ENCODE peak calls at places on chromosomes 7 and 10, in seven cellular contexts. One of them, this sample, is unnamed. For H3K9me3 and H3K36me3, the result is how much of the 10 kb centered on the place peaks cover.

GRCh38 chr10:18313626-18314025 is 173.4 kb downstream of the CACNB2 start:
- DNase-seq in body of pancreas: no peak
- DNase-seq in hepatocyte: no peak
- DNase-seq in ovary: no peak
- DNase-seq in mammary epithelial cell: no peak
- DNase-seq in small intestine: no peak
- DNase-seq in adrenal gland: no peak
- DNase-seq in this sample: no peak

GRCh38 chr7:48511021-48511579 is 339.8 kb downstream of the ABCA13 start:
- DNase-seq in body of pancreas: no peak
- DNase-seq in hepatocyte: no peak
- DNase-seq in ovary: no peak
- DNase-seq in mammary epithelial cell: peak
- DNase-seq in small intestine: no peak
- DNase-seq in adrenal gland: no peak
- DNase-seq in this sample: no peak

GRCh38 chr10:71643904-71644303 is 75.7 kb downstream of the C10orf105 start:
- DNase-seq in body of pancreas: no peak
- DNase-seq in hepatocyte: no peak
- DNase-seq in ovary: no peak
- DNase-seq in mammary epithelial cell: no peak
- DNase-seq in small intestine: peak
- DNase-seq in adrenal gland: no peak
- DNase-seq in this sample: no peak

GRCh38 chr10:48249763-48250351 is 24.6 kb downstream of the FRMPD2 start:
- DNase-seq in body of pancreas: no peak
- DNase-seq in hepatocyte: no peak
- DNase-seq in ovary: no peak
- DNase-seq in mammary epithelial cell: no peak
- DNase-seq in small intestine: no peak
- DNase-seq in adrenal gland: peak
- DNase-seq in this sample: no peak

GRCh38 chr10:101152316-101152715 is 21.2 kb downstream of the TLX1 start:
- DNase-seq in body of pancreas: no peak
- DNase-seq in hepatocyte: no peak
- DNase-seq in ovary: no peak
- DNase-seq in mammary epithelial cell: no peak
- DNase-seq in small intestine: no peak
- DNase-seq in adrenal gland: no peak
- DNase-seq in this sample: no peak

GRCh38 chr10:91034494-91035157 is 113.7 kb upstream of the ANKRD1 start:
- DNase-seq in body of pancreas: peak
- DNase-seq in hepatocyte: peak
- DNase-seq in ovary: peak
- DNase-seq in mammary epithelial cell: no peak
- DNase-seq in small intestine: no peak
- DNase-seq in adrenal gland: peak
- DNase-seq in this sample: peak

GRCh38 chr7:42597296-42597695 is 314.6 kb downstream of the C7orf25 start:
- DNase-seq in body of pancreas: no peak
- DNase-seq in hepatocyte: no peak
- DNase-seq in ovary: no peak
- DNase-seq in mammary epithelial cell: peak
- DNase-seq in small intestine: no peak
- DNase-seq in adrenal gland: no peak
- DNase-seq in this sample: no peak

GRCh38 chr10:77505431-77506334 is 131.9 kb downstream of the KCNMA1 start:
- DNase-seq in body of pancreas: no peak
- DNase-seq in hepatocyte: peak
- DNase-seq in ovary: no peak
- DNase-seq in mammary epithelial cell: peak
- DNase-seq in small intestine: no peak
- DNase-seq in adrenal gland: no peak
- DNase-seq in this sample: no peak

GRCh38 chr7:29019896-29020295 is 61.8 kb upstream of the TRIL start:
- DNase-seq in body of pancreas: no peak
- DNase-seq in hepatocyte: no peak
- DNase-seq in ovary: no peak
- DNase-seq in mammary epithelial cell: no peak
- DNase-seq in small intestine: no peak
- DNase-seq in adrenal gland: no peak
- DNase-seq in this sample: no peak

GRCh38 chr10:118953598-118953997 is 75.9 kb upstream of the NANOS1 start:
- DNase-seq in body of pancreas: no peak
- DNase-seq in hepatocyte: no peak
- DNase-seq in ovary: no peak
- DNase-seq in mammary epithelial cell: no peak
- DNase-seq in small intestine: no peak
- DNase-seq in adrenal gland: no peak
- DNase-seq in this sample: no peak

GRCh38 chr7:109864263-109864662 is 1226.7 kb upstream of the LRRN3 start:
- DNase-seq in body of pancreas: no peak
- DNase-seq in hepatocyte: no peak
- DNase-seq in ovary: no peak
- DNase-seq in mammary epithelial cell: no peak
- DNase-seq in small intestine: no peak
- DNase-seq in adrenal gland: no peak
- DNase-seq in this sample: no peak

GRCh38 chr10:132872658-132873057 is 69.7 kb downstream of the CFAP46 start:
- DNase-seq in body of pancreas: no peak
- DNase-seq in hepatocyte: no peak
- DNase-seq in ovary: peak
- DNase-seq in mammary epithelial cell: no peak
- DNase-seq in small intestine: no peak
- DNase-seq in adrenal gland: peak
- DNase-seq in this sample: no peak

GRCh38 chr10:129171816-129172215 is 295.2 kb upstream of the MGMT start:
- DNase-seq in body of pancreas: no peak
- DNase-seq in hepatocyte: no peak
- DNase-seq in ovary: no peak
- DNase-seq in mammary epithelial cell: no peak
- DNase-seq in small intestine: no peak
- DNase-seq in adrenal gland: no peak
- DNase-seq in this sample: no peak

GRCh38 chr7:45435846-45436245 is 138.3 kb upstream of the ADCY1 start:
- DNase-seq in body of pancreas: no peak
- DNase-seq in hepatocyte: no peak
- DNase-seq in ovary: no peak
- DNase-seq in mammary epithelial cell: peak
- DNase-seq in small intestine: no peak
- DNase-seq in adrenal gland: no peak
- DNase-seq in this sample: no peak

GRCh38 chr7:18361756-18362155 is 133.8 kb upstream of the HDAC9 start:
- DNase-seq in body of pancreas: peak
- DNase-seq in hepatocyte: peak
- DNase-seq in ovary: peak
- DNase-seq in mammary epithelial cell: no peak
- DNase-seq in small intestine: peak
- DNase-seq in adrenal gland: no peak
- DNase-seq in this sample: no peak

GRCh38 chr10:21516270-21517131 is 9.0 kb downstream of the SKIDA1 start:
- DNase-seq in body of pancreas: peak
- DNase-seq in hepatocyte: peak
- DNase-seq in ovary: peak
- DNase-seq in mammary epithelial cell: peak
- DNase-seq in small intestine: peak
- DNase-seq in adrenal gland: peak
- DNase-seq in this sample: peak

GRCh38 chr10:108545921-108546320 is 1377.4 kb downstream of the XPNPEP1 start:
- DNase-seq in body of pancreas: no peak
- DNase-seq in hepatocyte: no peak
- DNase-seq in ovary: no peak
- DNase-seq in mammary epithelial cell: no peak
- DNase-seq in small intestine: no peak
- DNase-seq in adrenal gland: no peak
- DNase-seq in this sample: no peak

GRCh38 chr7:103811997-103812396 is 177.5 kb downstream of the RELN start:
- DNase-seq in body of pancreas: no peak
- DNase-seq in hepatocyte: peak
- DNase-seq in ovary: no peak
- DNase-seq in mammary epithelial cell: peak
- DNase-seq in small intestine: peak
- DNase-seq in adrenal gland: no peak
- DNase-seq in this sample: peak

GRCh38 chr10:103849212-103849877 is 6.0 kb downstream of the SH3PXD2A start:
- DNase-seq in body of pancreas: no peak
- DNase-seq in hepatocyte: no peak
- DNase-seq in ovary: no peak
- DNase-seq in mammary epithelial cell: no peak
- DNase-seq in small intestine: no peak
- DNase-seq in adrenal gland: no peak
- DNase-seq in this sample: no peak

GRCh38 chr10:72847681-72848080 is 45.9 kb upstream of the OIT3 start:
- DNase-seq in body of pancreas: no peak
- DNase-seq in hepatocyte: no peak
- DNase-seq in ovary: no peak
- DNase-seq in mammary epithelial cell: peak
- DNase-seq in small intestine: no peak
- DNase-seq in adrenal gland: no peak
- DNase-seq in this sample: no peak

GRCh38 chr7:157605638-157606037 is 268.8 kb downstream of the DNAJB6 start:
- DNase-seq in body of pancreas: no peak
- DNase-seq in hepatocyte: no peak
- DNase-seq in ovary: no peak
- DNase-seq in mammary epithelial cell: no peak
- DNase-seq in small intestine: no peak
- DNase-seq in adrenal gland: no peak
- DNase-seq in this sample: no peak

GRCh38 chr7:57220746-57221145 is 88.5 kb upstream of the ZNF479 start:
- DNase-seq in body of pancreas: no peak
- DNase-seq in hepatocyte: no peak
- DNase-seq in ovary: no peak
- DNase-seq in mammary epithelial cell: no peak
- DNase-seq in small intestine: no peak
- DNase-seq in adrenal gland: no peak
- DNase-seq in this sample: no peak

GRCh38 chr7:57215423-57215822 is 83.2 kb upstream of the ZNF479 start:
- DNase-seq in body of pancreas: no peak
- DNase-seq in hepatocyte: no peak
- DNase-seq in ovary: peak
- DNase-seq in mammary epithelial cell: no peak
- DNase-seq in small intestine: no peak
- DNase-seq in adrenal gland: no peak
- DNase-seq in this sample: no peak

GRCh38 chr7:57218196-57218716 is 86.0 kb upstream of the ZNF479 start:
- DNase-seq in body of pancreas: no peak
- DNase-seq in hepatocyte: no peak
- DNase-seq in ovary: no peak
- DNase-seq in mammary epithelial cell: no peak
- DNase-seq in small intestine: no peak
- DNase-seq in adrenal gland: no peak
- DNase-seq in this sample: no peak

GRCh38 chr7:57211428-57212100 is 79.3 kb upstream of the ZNF479 start:
- DNase-seq in body of pancreas: no peak
- DNase-seq in hepatocyte: no peak
- DNase-seq in ovary: no peak
- DNase-seq in mammary epithelial cell: no peak
- DNase-seq in small intestine: no peak
- DNase-seq in adrenal gland: no peak
- DNase-seq in this sample: no peak

GRCh38 chr7:57216340-57216739 is 84.1 kb upstream of the ZNF479 start:
- DNase-seq in body of pancreas: no peak
- DNase-seq in hepatocyte: no peak
- DNase-seq in ovary: no peak
- DNase-seq in mammary epithelial cell: no peak
- DNase-seq in small intestine: no peak
- DNase-seq in adrenal gland: no peak
- DNase-seq in this sample: no peak
- H3K9me3 ChIP-seq in body of pancreas: under half
- H3K9me3 ChIP-seq in hepatocyte: under half
- H3K9me3 ChIP-seq in ovary: under half
- H3K9me3 ChIP-seq in mammary epithelial cell: under half
- H3K9me3 ChIP-seq in small intestine: under half
- H3K9me3 ChIP-seq in adrenal gland: under half
- H3K9me3 ChIP-seq in this sample: under half

GRCh38 chr10:19772958-19773357 is 43.3 kb upstream of the PLXDC2 start:
- DNase-seq in body of pancreas: no peak
- DNase-seq in hepatocyte: no peak
- DNase-seq in ovary: no peak
- DNase-seq in mammary epithelial cell: no peak
- DNase-seq in small intestine: no peak
- DNase-seq in adrenal gland: no peak
- DNase-seq in this sample: no peak

GRCh38 chr10:19778996-19779395 is 37.2 kb upstream of the PLXDC2 start:
- DNase-seq in body of pancreas: no peak
- DNase-seq in hepatocyte: no peak
- DNase-seq in ovary: no peak
- DNase-seq in mammary epithelial cell: no peak
- DNase-seq in small intestine: no peak
- DNase-seq in adrenal gland: no peak
- DNase-seq in this sample: no peak

GRCh38 chr10:19775286-19775685 is 40.9 kb upstream of the PLXDC2 start:
- DNase-seq in body of pancreas: no peak
- DNase-seq in hepatocyte: no peak
- DNase-seq in ovary: no peak
- DNase-seq in mammary epithelial cell: no peak
- DNase-seq in small intestine: no peak
- DNase-seq in adrenal gland: no peak
- DNase-seq in this sample: no peak
- H3K36me3 ChIP-seq in body of pancreas: under half
- H3K36me3 ChIP-seq in hepatocyte: under half
- H3K36me3 ChIP-seq in ovary: under half
- H3K36me3 ChIP-seq in mammary epithelial cell: under half
- H3K36me3 ChIP-seq in small intestine: under half
- H3K36me3 ChIP-seq in adrenal gland: under half
- H3K36me3 ChIP-seq in this sample: under half

DNA sequence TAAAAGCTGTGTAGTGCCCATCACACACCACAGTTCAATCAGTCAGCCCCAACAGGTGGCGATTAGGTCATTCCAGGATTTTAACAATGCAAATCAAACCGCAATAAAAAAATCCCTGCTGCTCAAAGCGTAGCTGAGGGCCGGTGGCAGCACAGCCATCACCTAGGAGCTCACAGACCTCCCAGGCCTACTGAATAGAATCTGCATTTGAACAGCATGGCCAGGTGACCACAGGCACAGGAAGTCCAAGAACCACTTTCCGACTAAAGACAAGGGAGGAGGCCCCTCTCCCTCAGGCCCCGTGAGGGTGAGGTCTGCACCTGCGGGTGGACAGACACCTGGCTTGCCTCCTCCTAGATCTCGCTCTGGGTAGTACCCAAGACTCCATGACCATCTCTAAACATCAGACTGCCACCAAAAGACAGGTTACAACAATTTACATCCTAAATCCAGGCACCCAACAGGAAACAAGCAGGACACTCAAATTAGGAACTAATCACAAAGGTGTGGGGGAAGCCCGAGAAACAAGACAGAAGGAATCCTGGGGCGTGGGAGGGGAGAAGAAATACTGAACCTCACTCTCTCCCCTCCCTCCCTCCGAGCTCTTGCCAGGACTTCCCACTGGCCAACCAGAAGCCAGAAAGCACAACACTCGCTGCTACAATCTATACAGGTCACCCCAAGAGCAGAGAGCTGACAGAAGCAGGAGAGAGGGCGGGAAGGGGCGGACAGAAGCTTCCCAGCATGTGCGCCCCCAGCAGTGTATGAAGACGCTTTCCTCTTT is 19.2 kb downstream of the GNA12 start:
- DNase-seq in body of pancreas: no peak
- DNase-seq in hepatocyte: no peak
- DNase-seq in ovary: no peak
- DNase-seq in mammary epithelial cell: no peak
- DNase-seq in small intestine: no peak
- DNase-seq in adrenal gland: no peak
- DNase-seq in this sample: no peak
- H3K4me3 ChIP-seq in body of pancreas: no peak
- H3K4me3 ChIP-seq in hepatocyte: no peak
- H3K4me3 ChIP-seq in ovary: no peak
- H3K4me3 ChIP-seq in mammary epithelial cell: no peak
- H3K4me3 ChIP-seq in small intestine: no peak
- H3K4me3 ChIP-seq in adrenal gland: no peak
- H3K4me3 ChIP-seq in this sample: no peak

GRCh38 chr7:64874562-64875250 is 28.4 kb upstream of the ZNF273 start:
- DNase-seq in body of pancreas: no peak
- DNase-seq in hepatocyte: no peak
- DNase-seq in ovary: no peak
- DNase-seq in mammary epithelial cell: no peak
- DNase-seq in small intestine: no peak
- DNase-seq in adrenal gland: peak
- DNase-seq in this sample: no peak
- H3K9me3 ChIP-seq in body of pancreas: under half
- H3K9me3 ChIP-seq in hepatocyte: under half
- H3K9me3 ChIP-seq in ovary: under half
- H3K9me3 ChIP-seq in mammary epithelial cell: under half
- H3K9me3 ChIP-seq in small intestine: under half
- H3K9me3 ChIP-seq in adrenal gland: under half
- H3K9me3 ChIP-seq in this sample: under half

This sample was measured in prostate gland.